ENCODE peak calls at places on chromosomes 5 and 9, in six cellular contexts. Q is stimulated activated CD4-positive, alpha-beta T cell treated with anti-CD3 and anti-CD28 coated beads, Interleukin-2, amount 100 ng/mL, for 48 hours; A is CD8-positive, alpha-beta memory T cell; Z is skeletal muscle cell; G is AG10803; E is OCI-LY7. P is an unnamed sample.

GRCh38 chr5:2165203-2165602 is 282.5 kb upstream of the IRX4 start:
- DNase-seq in A (no peak), Q (no peak), G (no peak), Z (no peak), E (no peak), P (no peak)

GRCh38 chr5:176750144-176750543 is 60.2 kb upstream of the UNC5A start:
- DNase-seq in Q (no peak), E (no peak), A (peak), G (no peak), Z (no peak), P (no peak)

GRCh38 chr9:18800579-18800978 is 232.4 kb downstream of the SAXO1 start:
- DNase-seq in Z (no peak), G (no peak), E (no peak), Q (no peak), A (no peak), P (no peak)

GRCh38 chr5:123610665-123611406 is 98.9 kb downstream of the CSNK1G3 start:
- DNase-seq in G (peak), Q (peak), E (peak), Z (peak), A (peak), P (peak)

GRCh38 chr9:96067551-96068076 is 192.1 kb downstream of the ERCC6L2 start:
- DNase-seq in G (no peak), Q (no peak), A (no peak), E (no peak), Z (no peak), P (no peak)

GRCh38 chr5:112283943-112284342 is 135.1 kb downstream of the EPB41L4A start:
- DNase-seq in G (no peak), A (no peak), Z (no peak), E (no peak), Q (no peak), P (no peak)

GRCh38 chr9:2559212-2560152 is 62.1 kb upstream of the VLDLR start:
- DNase-seq in Z (peak), G (peak), E (no peak), A (no peak), Q (no peak), P (no peak)

GRCh38 chr5:91384671-91385430 is 1.7 kb upstream of the ARRDC3 start:
- DNase-seq in Q (no peak), Z (peak), G (peak), A (peak), E (peak), P (peak)

GRCh38 chr5:157143127-157143959 is 678 bp upstream of the MED7 start:
- DNase-seq in Q (peak), A (peak), Z (no peak), E (no peak), G (peak), P (peak)

GRCh38 chr5:150779397-150780179 is 1.0 kb downstream of the SMIM3 start:
- DNase-seq in Q (no peak), E (no peak), G (peak), Z (no peak), A (no peak), P (no peak)

GRCh38 chr5:128470663-128471062 is 67.4 kb downstream of the FBN2 start:
- DNase-seq in Q (no peak), A (no peak), G (no peak), Z (peak), E (no peak), P (no peak)

GRCh38 chr9:136902259-136902821 is 16.0 kb downstream of the TRAF2 start:
- DNase-seq in G (peak), A (peak), E (no peak), Z (no peak), Q (peak), P (no peak)

GRCh38 chr9:126095546-126096190 is 231.0 kb upstream of the MVB12B start:
- DNase-seq in G (no peak), E (peak), A (no peak), Z (no peak), Q (no peak), P (no peak)

GRCh38 chr5:172502410-172502809 is 48.1 kb upstream of the SH3PXD2B start:
- DNase-seq in Q (no peak), Z (no peak), G (no peak), E (no peak), A (no peak), P (no peak)

GRCh38 chr5:135608761-135609443 is 30.1 kb upstream of the CXCL14 start:
- DNase-seq in Z (no peak), G (no peak), A (no peak), Q (no peak), E (no peak), P (no peak)

P was measured in retina.